ENCODE peak calls at places on chromosomes 5 and 9, in four cellular contexts. One of them, this sample, is unnamed.

GRCh38 chr9:16689352-16689938 is 181.0 kb downstream of the BNC2 start:
- DNase-seq in gastrocnemius medialis: no peak
- DNase-seq in Peyer's patch: no peak
- DNase-seq in heart left ventricle: no peak
- DNase-seq in this sample: no peak

GRCh38 chr9:136808075-136808780 is 480 bp downstream of the RABL6 start:
- DNase-seq in gastrocnemius medialis: no peak
- DNase-seq in Peyer's patch: no peak
- DNase-seq in heart left ventricle: peak
- DNase-seq in this sample: no peak

GRCh38 chr5:134403951-134404350 is 7.7 kb downstream of the CDKN2AIPNL start:
- DNase-seq in gastrocnemius medialis: no peak
- DNase-seq in heart left ventricle: no peak
- DNase-seq in Peyer's patch: no peak
- DNase-seq in this sample: no peak

GRCh38 chr9:129197978-129198736 is 20.1 kb upstream of the IER5L start:
- DNase-seq in Peyer's patch: no peak
- DNase-seq in gastrocnemius medialis: peak
- DNase-seq in heart left ventricle: peak
- DNase-seq in this sample: peak

GRCh38 chr9:17005085-17005484 is 129.8 kb upstream of the CNTLN start:
- DNase-seq in heart left ventricle: peak
- DNase-seq in gastrocnemius medialis: no peak
- DNase-seq in Peyer's patch: peak
- DNase-seq in this sample: no peak

GRCh38 chr9:136011703-136012496 is 50.7 kb upstream of the UBAC1 start:
- DNase-seq in gastrocnemius medialis: no peak
- DNase-seq in Peyer's patch: no peak
- DNase-seq in heart left ventricle: peak
- DNase-seq in this sample: no peak

GRCh38 chr5:61327761-61328753 is 4.0 kb upstream of the ZSWIM6 start:
- DNase-seq in gastrocnemius medialis: no peak
- DNase-seq in heart left ventricle: no peak
- DNase-seq in Peyer's patch: no peak
- DNase-seq in this sample: no peak

GRCh38 chr5:88660947-88661869 is 221.8 kb downstream of the MEF2C start:
- DNase-seq in heart left ventricle: peak
- DNase-seq in gastrocnemius medialis: no peak
- DNase-seq in Peyer's patch: peak
- DNase-seq in this sample: no peak

GRCh38 chr5:76787237-76787636 is 31.6 kb upstream of the F2RL1 start:
- DNase-seq in gastrocnemius medialis: peak
- DNase-seq in Peyer's patch: no peak
- DNase-seq in heart left ventricle: peak
- DNase-seq in this sample: peak

GRCh38 chr9:133873006-133873780 is 118.9 kb downstream of the VAV2 start:
- DNase-seq in Peyer's patch: no peak
- DNase-seq in gastrocnemius medialis: no peak
- DNase-seq in heart left ventricle: no peak
- DNase-seq in this sample: no peak

GRCh38 chr5:172942556-172942955 is 16.7 kb upstream of the RPL26L1 start:
- DNase-seq in heart left ventricle: no peak
- DNase-seq in gastrocnemius medialis: no peak
- DNase-seq in Peyer's patch: no peak
- DNase-seq in this sample: no peak

GRCh38 chr5:178422400-178422775 is 167.8 kb downstream of the COL23A1 start:
- DNase-seq in Peyer's patch: no peak
- DNase-seq in heart left ventricle: no peak
- DNase-seq in gastrocnemius medialis: no peak
- DNase-seq in this sample: no peak

GRCh38 chr9:36566813-36567217 is 5.9 kb upstream of the MELK start:
- DNase-seq in Peyer's patch: no peak
- DNase-seq in heart left ventricle: peak
- DNase-seq in gastrocnemius medialis: peak
- DNase-seq in this sample: no peak

GRCh38 chr9:137454145-137454505 is 5.0 kb downstream of the NSMF start:
- DNase-seq in Peyer's patch: peak
- DNase-seq in gastrocnemius medialis: no peak
- DNase-seq in heart left ventricle: peak
- DNase-seq in this sample: no peak

GRCh38 chr9:134699343-134699740 is 57.7 kb downstream of the COL5A1 start:
- DNase-seq in gastrocnemius medialis: no peak
- DNase-seq in heart left ventricle: no peak
- DNase-seq in Peyer's patch: no peak
- DNase-seq in this sample: no peak

GRCh38 chr5:5065472-5065871 is 74.7 kb upstream of the ADAMTS16 start:
- DNase-seq in Peyer's patch: no peak
- DNase-seq in gastrocnemius medialis: no peak
- DNase-seq in heart left ventricle: no peak
- DNase-seq in this sample: no peak

GRCh38 chr5:76337949-76338589 is 65.0 kb upstream of the IQGAP2 start:
- DNase-seq in gastrocnemius medialis: no peak
- DNase-seq in Peyer's patch: peak
- DNase-seq in heart left ventricle: no peak
- DNase-seq in this sample: peak

GRCh38 chr9:83013867-83014605 is 48.9 kb downstream of the RASEF start:
- DNase-seq in Peyer's patch: no peak
- DNase-seq in heart left ventricle: no peak
- DNase-seq in gastrocnemius medialis: no peak
- DNase-seq in this sample: no peak

GRCh38 chr5:109929371-109929770 is 239.6 kb downstream of the MAN2A1 start:
- DNase-seq in heart left ventricle: no peak
- DNase-seq in gastrocnemius medialis: no peak
- DNase-seq in Peyer's patch: no peak
- DNase-seq in this sample: no peak

GRCh38 chr5:138641547-138642298 is 66.5 kb upstream of the HSPA9 start:
- DNase-seq in heart left ventricle: peak
- DNase-seq in gastrocnemius medialis: peak
- DNase-seq in Peyer's patch: peak
- DNase-seq in this sample: peak

GRCh38 chr5:149133795-149134777 is 7.2 kb upstream of the ABLIM3 start:
- DNase-seq in heart left ventricle: peak
- DNase-seq in gastrocnemius medialis: peak
- DNase-seq in Peyer's patch: no peak
- DNase-seq in this sample: peak

GRCh38 chr5:128645582-128645981 is 107.5 kb upstream of the FBN2 start:
- DNase-seq in gastrocnemius medialis: no peak
- DNase-seq in Peyer's patch: no peak
- DNase-seq in heart left ventricle: no peak
- DNase-seq in this sample: no peak

GRCh38 chr5:173745123-173745522 is 128.7 kb upstream of the BOD1 start:
- DNase-seq in gastrocnemius medialis: no peak
- DNase-seq in Peyer's patch: peak
- DNase-seq in heart left ventricle: no peak
- DNase-seq in this sample: no peak

GRCh38 chr9:1721219-1721618 is 293.9 kb upstream of the SMARCA2 start:
- DNase-seq in gastrocnemius medialis: no peak
- DNase-seq in Peyer's patch: no peak
- DNase-seq in heart left ventricle: no peak
- DNase-seq in this sample: no peak

GRCh38 chr5:61030163-61030482 is 85.1 kb downstream of the NDUFAF2 start:
- DNase-seq in Peyer's patch: no peak
- DNase-seq in gastrocnemius medialis: no peak
- DNase-seq in heart left ventricle: no peak
- DNase-seq in this sample: no peak

GRCh38 chr5:82174128-82174918 is 103.8 kb downstream of the RPS23 start:
- DNase-seq in gastrocnemius medialis: no peak
- DNase-seq in heart left ventricle: peak
- DNase-seq in Peyer's patch: peak
- DNase-seq in this sample: no peak

GRCh38 chr5:150042459-150042858 is 41.9 kb downstream of the HMGXB3 start:
- DNase-seq in gastrocnemius medialis: no peak
- DNase-seq in heart left ventricle: no peak
- DNase-seq in Peyer's patch: no peak
- DNase-seq in this sample: no peak

GRCh38 chr5:902129-902916 is 9.6 kb downstream of the TRIP13 start:
- DNase-seq in gastrocnemius medialis: no peak
- DNase-seq in Peyer's patch: no peak
- DNase-seq in heart left ventricle: no peak
- DNase-seq in this sample: no peak

GRCh38 chr9:83034026-83034425 is 28.9 kb downstream of the RASEF start:
- DNase-seq in gastrocnemius medialis: no peak
- DNase-seq in Peyer's patch: no peak
- DNase-seq in heart left ventricle: no peak
- DNase-seq in this sample: no peak

GRCh38 chr5:111385970-111386831 is 126.1 kb downstream of the STARD4 start:
- DNase-seq in gastrocnemius medialis: no peak
- DNase-seq in heart left ventricle: no peak
- DNase-seq in Peyer's patch: no peak
- DNase-seq in this sample: no peak

GRCh38 chr5:171920765-171921391 is 85.6 kb downstream of the FBXW11 start:
- DNase-seq in gastrocnemius medialis: no peak
- DNase-seq in Peyer's patch: no peak
- DNase-seq in heart left ventricle: no peak
- DNase-seq in this sample: no peak

GRCh38 chr5:157295247-157295646 is 29.3 kb downstream of the CYFIP2 start:
- DNase-seq in gastrocnemius medialis: no peak
- DNase-seq in Peyer's patch: no peak
- DNase-seq in heart left ventricle: no peak
- DNase-seq in this sample: no peak

GRCh38 chr5:157290981-157291711 is 25.2 kb downstream of the CYFIP2 start:
- DNase-seq in gastrocnemius medialis: no peak
- DNase-seq in heart left ventricle: no peak
- DNase-seq in Peyer's patch: peak
- DNase-seq in this sample: no peak

GRCh38 chr5:157290156-157290980 is 24.4 kb downstream of the CYFIP2 start:
- DNase-seq in heart left ventricle: no peak
- DNase-seq in Peyer's patch: no peak
- DNase-seq in gastrocnemius medialis: no peak
- DNase-seq in this sample: no peak

GRCh38 chr5:157292599-157292998 is 26.7 kb downstream of the CYFIP2 start:
- DNase-seq in gastrocnemius medialis: no peak
- DNase-seq in heart left ventricle: no peak
- DNase-seq in Peyer's patch: no peak
- DNase-seq in this sample: no peak

DNA sequence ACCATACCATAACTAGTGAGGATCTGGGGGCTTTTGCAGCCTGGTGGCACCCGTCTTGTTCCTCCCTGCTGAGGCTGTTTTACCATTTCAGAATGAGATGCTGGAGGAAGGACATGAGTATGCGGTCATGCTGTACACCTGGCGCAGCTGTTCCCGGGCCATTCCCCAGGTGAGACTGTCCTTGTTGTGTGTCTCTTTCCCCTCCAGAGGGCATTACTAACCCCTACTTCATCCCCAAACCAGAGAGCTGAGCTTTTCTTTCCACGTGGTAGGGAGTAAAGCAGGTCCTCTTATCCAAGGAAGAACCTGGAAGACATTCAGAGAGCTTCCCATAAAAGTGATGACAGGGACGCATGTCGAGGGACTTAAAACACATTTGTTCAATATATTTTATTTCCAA is 28.8 kb downstream of the CYFIP2 start:
- DNase-seq in gastrocnemius medialis: no peak
- DNase-seq in heart left ventricle: no peak
- DNase-seq in Peyer's patch: no peak
- DNase-seq in this sample: no peak
- TF ChIP-seq CTCF in gastrocnemius medialis: no peak
- TF ChIP-seq CTCF in heart left ventricle: no peak
- TF ChIP-seq CTCF in Peyer's patch: no peak
- TF ChIP-seq CTCF in this sample: no peak

DNA sequence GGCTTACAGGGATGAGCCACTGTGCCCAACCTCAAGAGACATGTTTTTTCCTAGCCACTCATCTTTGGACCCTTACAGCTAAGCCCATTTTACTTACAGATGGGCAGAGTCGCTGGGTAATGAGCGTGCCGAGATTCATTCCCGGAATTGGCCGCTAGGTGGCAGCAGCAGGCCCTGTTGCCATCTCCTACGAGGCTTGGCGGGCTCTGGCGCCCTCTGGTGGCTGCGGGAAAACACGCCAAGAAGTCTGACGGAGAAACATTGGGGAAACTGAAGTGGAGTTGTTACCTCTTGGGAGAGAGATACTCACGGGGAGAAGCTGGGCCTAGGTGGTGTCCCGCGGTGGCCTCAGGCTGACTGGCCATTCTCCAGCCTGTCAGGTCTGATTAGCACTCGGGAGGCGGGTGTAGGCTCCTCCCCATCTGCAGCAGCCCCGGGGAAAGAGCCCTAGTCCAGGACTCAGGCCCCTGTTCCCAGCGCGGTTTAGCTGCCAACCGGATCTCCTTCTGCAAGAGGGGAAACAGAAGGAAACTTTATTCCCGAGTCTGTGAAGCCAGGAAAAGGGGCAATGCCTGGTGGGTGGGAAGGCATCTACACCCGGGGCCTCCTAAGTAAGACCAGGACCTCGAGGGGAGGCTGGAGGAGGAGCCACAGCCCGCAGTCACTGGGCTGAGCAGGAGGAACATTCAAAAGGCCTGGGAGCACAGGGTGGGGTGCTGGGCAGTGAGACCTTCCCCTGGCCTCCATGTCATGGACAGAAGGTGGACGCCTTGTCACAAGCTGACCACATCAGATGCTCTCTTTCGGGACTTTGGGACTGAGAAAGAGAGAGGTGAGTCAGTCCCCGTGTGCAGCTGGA is 9.7 kb downstream of the PTGES2 start:
- DNase-seq in heart left ventricle: peak
- DNase-seq in gastrocnemius medialis: peak
- DNase-seq in Peyer's patch: peak
- DNase-seq in this sample: peak
- TF ChIP-seq POLR2A in heart left ventricle: peak
- TF ChIP-seq POLR2A in gastrocnemius medialis: no peak
- TF ChIP-seq POLR2A in Peyer's patch: peak
- TF ChIP-seq POLR2A in this sample: no peak

GRCh38 chr9:114896344-114896743 is 34.0 kb downstream of the TNFSF8 start:
- DNase-seq in gastrocnemius medialis: no peak
- DNase-seq in heart left ventricle: no peak
- DNase-seq in Peyer's patch: no peak
- DNase-seq in this sample: no peak

GRCh38 chr9:114893622-114894021 is 36.8 kb downstream of the TNFSF8 start:
- DNase-seq in Peyer's patch: no peak
- DNase-seq in heart left ventricle: no peak
- DNase-seq in gastrocnemius medialis: no peak
- DNase-seq in this sample: no peak

GRCh38 chr9:114895605-114896004 is 34.8 kb downstream of the TNFSF8 start:
- DNase-seq in Peyer's patch: no peak
- DNase-seq in heart left ventricle: no peak
- DNase-seq in gastrocnemius medialis: no peak
- DNase-seq in this sample: no peak

GRCh38 chr9:114894206-114894605 is 36.2 kb downstream of the TNFSF8 start:
- DNase-seq in Peyer's patch: no peak
- DNase-seq in heart left ventricle: no peak
- DNase-seq in gastrocnemius medialis: no peak
- DNase-seq in this sample: no peak

GRCh38 chr9:114894801-114895433 is 35.5 kb downstream of the TNFSF8 start:
- DNase-seq in gastrocnemius medialis: no peak
- DNase-seq in Peyer's patch: no peak
- DNase-seq in heart left ventricle: peak
- DNase-seq in this sample: no peak
- H3K27ac ChIP-seq in gastrocnemius medialis: no peak
- H3K27ac ChIP-seq in Peyer's patch: peak
- H3K27ac ChIP-seq in heart left ventricle: peak
- H3K27ac ChIP-seq in this sample: no peak

GRCh38 chr5:140868721-140869554 is at the start of gene PCDHA11:
- DNase-seq in gastrocnemius medialis: no peak
- DNase-seq in Peyer's patch: no peak
- DNase-seq in heart left ventricle: no peak
- DNase-seq in this sample: no peak
- TF ChIP-seq CTCF in gastrocnemius medialis: no peak
- TF ChIP-seq CTCF in Peyer's patch: no peak
- TF ChIP-seq CTCF in heart left ventricle: no peak
- TF ChIP-seq CTCF in this sample: no peak

This sample was measured in breast epithelium.